ENCODE peak calls at places on chromosomes 6 and 20, in four cellular contexts. Z is AG04450, R is mesothelial cell of epicardium, O is adipocyte. H is an unnamed sample.

GRCh38 chr20:38601216-38602184 is at the start of gene ARHGAP40:
- DNase-seq in O (no peak), R (no peak), Z (no peak), H (no peak)

GRCh38 chr20:21981179-21981578 is 275.7 kb downstream of the PAX1 start:
- DNase-seq in Z (no peak), O (no peak), R (no peak), H (peak)

GRCh38 chr6:65299236-65299635 is 407.8 kb downstream of the EYS start:
- DNase-seq in Z (no peak), O (no peak), R (no peak), H (no peak)

GRCh38 chr20:36629719-36630340 is 16.2 kb downstream of the SLA2 start:
- DNase-seq in R (no peak), O (no peak), Z (no peak), H (no peak)

GRCh38 chr6:56752009-56752408 is 109.3 kb upstream of the DST start:
- DNase-seq in O (peak), Z (no peak), R (no peak), H (peak)

GRCh38 chr6:149001422-149001821 is 254.6 kb downstream of the UST start:
- DNase-seq in O (no peak), Z (no peak), R (no peak), H (no peak)

GRCh38 chr6:1388927-1389790 is at the start of gene FOXF2:
- DNase-seq in Z (no peak), O (peak), R (no peak), H (no peak)

GRCh38 chr20:34938466-34939163 is 17.0 kb downstream of the GSS start:
- DNase-seq in Z (no peak), R (no peak), O (no peak), H (no peak)

GRCh38 chr20:7985916-7986315 is 33.6 kb downstream of the TMX4 start:
- DNase-seq in O (no peak), R (no peak), Z (no peak), H (no peak)

GRCh38 chr20:3045042-3045815 is 623 bp upstream of the MRPS26 start:
- DNase-seq in O (peak), Z (peak), R (no peak), H (peak)

GRCh38 chr6:169289671-169290408 is 36.2 kb upstream of the THBS2 start:
- DNase-seq in R (no peak), O (peak), Z (no peak), H (peak)

GRCh38 chr6:11160199-11160598 is 48.7 kb upstream of the ERVFRD-1 start:
- DNase-seq in Z (no peak), R (no peak), O (no peak), H (no peak)

GRCh38 chr6:138084904-138085838 is 22.0 kb downstream of the PERP start:
- DNase-seq in Z (no peak), R (no peak), O (no peak), H (no peak)

GRCh38 chr20:11159728-11160127 is 485.9 kb upstream of the JAG1 start:
- DNase-seq in Z (peak), R (no peak), O (peak), H (peak)

GRCh38 chr6:111087106-111087835 is at the start of gene SLC16A10:
- DNase-seq in Z (no peak), O (peak), R (peak), H (no peak)

GRCh38 chr20:49727894-49728885 is 14.5 kb upstream of the B4GALT5 start:
- DNase-seq in R (no peak), O (no peak), Z (no peak), H (no peak)

GRCh38 chr20:47276856-47277541 is 79.5 kb downstream of the ZMYND8 start:
- DNase-seq in Z (no peak), O (peak), R (no peak), H (peak)

GRCh38 chr6:116070990-116071389 is 10.3 kb upstream of the FRK start:
- DNase-seq in O (no peak), R (no peak), Z (no peak), H (no peak)

GRCh38 chr6:166989427-166990034 is 9.7 kb upstream of the CEP43 start:
- DNase-seq in Z (peak), R (no peak), O (peak), H (peak)

GRCh38 chr6:29943053-29943966 is 978 bp downstream of the HLA-A start:
- DNase-seq in R (no peak), Z (no peak), O (peak), H (no peak)

GRCh38 chr20:1391640-1392442 is 1.0 kb downstream of the FKBP1A start:
- DNase-seq in Z (no peak), O (peak), R (no peak), H (no peak)

GRCh38 chr20:54556406-54556805 is 81.0 kb downstream of the DOK5 start:
- DNase-seq in R (no peak), Z (no peak), O (no peak), H (no peak)

GRCh38 chr6:1244941-1245340 is 67.0 kb upstream of the FOXQ1 start:
- DNase-seq in Z (no peak), O (no peak), R (no peak), H (no peak)

GRCh38 chr6:6320901-6321300 is 439 bp upstream of the F13A1 start:
- DNase-seq in R (no peak), Z (no peak), O (no peak), H (no peak)

GRCh38 chr6:150710236-150710635 is 110.6 kb downstream of the PLEKHG1 start:
- DNase-seq in Z (no peak), O (no peak), R (no peak), H (no peak)

GRCh38 chr6:32192608-32193039 is at the start of gene GPSM3:
- DNase-seq in O (no peak), R (no peak), Z (no peak), H (no peak)

GRCh38 chr6:105794263-105794662 is 291.9 kb upstream of the PRDM1 start:
- DNase-seq in Z (no peak), O (no peak), R (no peak), H (peak)

GRCh38 chr6:57259064-57259463 is 37.0 kb upstream of the RAB23 start:
- DNase-seq in R (no peak), O (no peak), Z (no peak), H (no peak)

GRCh38 chr20:37382539-37383120 is 36.7 kb downstream of the SRC start:
- DNase-seq in O (no peak), Z (no peak), R (no peak), H (no peak)